ENCODE peak calls at places on chromosomes 4 and X, in five cellular contexts. P is upper lobe of left lung; N is CD8-positive, alpha-beta memory T cell; U is right lobe of liver; D is DND-41. O is an unnamed sample. For H3K4me1 and H3K36me3, the result is how much of the 10 kb centered on the place peaks cover.

GRCh38 chrX:11558972-11559371 is 106.7 kb downstream of the ARHGAP6 start:
- DNase-seq in P (no peak), N (peak), D (peak), U (no peak), O (peak)

GRCh38 chr4:3041192-3042142 is 32.9 kb downstream of the HTT-AS start:
- DNase-seq in D (no peak), U (peak), P (peak), N (peak), O (peak)

GRCh38 chr4:16896871-16897270 is 1.6 kb downstream of the LDB2 start:
- DNase-seq in N (no peak), D (no peak), U (no peak), P (no peak), O (no peak)

GRCh38 chr4:27270435-27270834 is 409.8 kb downstream of the STIM2 start:
- DNase-seq in U (no peak), D (no peak), N (no peak), P (no peak), O (no peak)

GRCh38 chr4:89894654-89895652 is at the start of gene MMRN1:
- DNase-seq in P (no peak), U (no peak), N (peak), D (peak), O (no peak)

GRCh38 chrX:78622834-78623233 is 36.3 kb downstream of the RTL3 start:
- DNase-seq in D (no peak), U (no peak), N (no peak), P (no peak), O (no peak)

GRCh38 chr4:100016191-100016590 is 66.1 kb upstream of the H2AZ1 start:
- DNase-seq in N (no peak), P (no peak), D (no peak), U (no peak), O (no peak)

GRCh38 chrX:69503228-69503834 is 795 bp upstream of the NALF2 start:
- DNase-seq in P (no peak), U (no peak), N (no peak), D (no peak), O (no peak)

GRCh38 chr4:53622739-53623151 is 31.5 kb upstream of the LNX1 start:
- DNase-seq in P (no peak), D (no peak), N (no peak), U (no peak), O (no peak)

GRCh38 chr4:176357359-176358082 is 37.8 kb downstream of the SPCS3 start:
- DNase-seq in U (no peak), N (no peak), P (no peak), D (no peak), O (no peak)

GRCh38 chrX:1167918-1168481 is 44.4 kb downstream of the CRLF2 start:
- DNase-seq in D (no peak), N (no peak), P (no peak), U (no peak), O (no peak)

GRCh38 chr4:19348746-19349145 is 903.0 kb upstream of the SLIT2 start:
- DNase-seq in D (no peak), P (no peak), U (no peak), N (no peak), O (no peak)

GRCh38 chr4:4992833-4993232 is 26.4 kb downstream of the CYTL1 start:
- DNase-seq in P (no peak), N (no peak), D (no peak), U (no peak), O (no peak)

GRCh38 chr4:182338059-182338458 is 94.9 kb downstream of the TENM3 start:
- DNase-seq in D (no peak), P (no peak), N (no peak), U (no peak), O (no peak)

GRCh38 chr4:47933798-47934197 is 19.4 kb upstream of the NFXL1 start:
- DNase-seq in P (no peak), U (no peak), N (peak), D (no peak), O (no peak)

GRCh38 chrX:30488092-30488491 is 89.5 kb downstream of the TASL start:
- DNase-seq in N (no peak), D (no peak), U (no peak), P (no peak), O (no peak)

GRCh38 chrX:154508346-154508745 is 7.7 kb downstream of the FAM3A start:
- DNase-seq in N (no peak), P (no peak), U (no peak), D (no peak), O (no peak)

GRCh38 chr4:187550256-187550950 is 445.2 kb upstream of the ZFP42 start:
- DNase-seq in U (no peak), D (no peak), P (no peak), N (no peak), O (no peak)

GRCh38 chr4:162770761-162771490 is 395.8 kb downstream of the NAF1 start:
- DNase-seq in D (no peak), P (no peak), N (no peak), U (no peak), O (no peak)

GRCh38 chr4:114281561-114281960 is 302.1 kb upstream of the ARSJ start:
- DNase-seq in D (no peak), N (no peak), P (no peak), U (no peak), O (no peak)

GRCh38 chrX:46575991-46576392 is 2.4 kb downstream of the CHST7 start:
- DNase-seq in U (peak), N (no peak), D (no peak), P (peak), O (no peak)

GRCh38 chr4:87679449-87680169 is 29.5 kb downstream of the DMP1 start:
- DNase-seq in N (peak), D (peak), P (peak), U (peak), O (no peak)

GRCh38 chr4:52051615-52052474 is 741 bp downstream of the SPATA18 start:
- DNase-seq in N (no peak), P (peak), D (no peak), U (peak), O (no peak)

GRCh38 chr4:40617903-40618302 is 11.8 kb downstream of the RBM47 start:
- DNase-seq in P (no peak), N (no peak), D (no peak), U (no peak), O (no peak)

GRCh38 chr4:6008092-6008551 is 10.1 kb downstream of the C4orf50 start:
- DNase-seq in U (no peak), N (no peak), P (no peak), D (no peak), O (no peak)

GRCh38 chr4:164959896-164960295 is 17.6 kb downstream of the TRIM61 start:
- DNase-seq in P (no peak), D (no peak), U (no peak), N (no peak), O (no peak)

GRCh38 chr4:121177238-121178137 is 13.4 kb upstream of the TNIP3 start:
- DNase-seq in D (no peak), N (no peak), P (no peak), U (no peak), O (no peak)

GRCh38 chrX:101377542-101377941 is 8.4 kb downstream of the BTK start:
- DNase-seq in N (no peak), D (no peak), U (no peak), P (no peak), O (no peak)
- H3K4me1 ChIP-seq in N (under half), D (under half), U (under half), P (under half), O (under half)

DNA sequence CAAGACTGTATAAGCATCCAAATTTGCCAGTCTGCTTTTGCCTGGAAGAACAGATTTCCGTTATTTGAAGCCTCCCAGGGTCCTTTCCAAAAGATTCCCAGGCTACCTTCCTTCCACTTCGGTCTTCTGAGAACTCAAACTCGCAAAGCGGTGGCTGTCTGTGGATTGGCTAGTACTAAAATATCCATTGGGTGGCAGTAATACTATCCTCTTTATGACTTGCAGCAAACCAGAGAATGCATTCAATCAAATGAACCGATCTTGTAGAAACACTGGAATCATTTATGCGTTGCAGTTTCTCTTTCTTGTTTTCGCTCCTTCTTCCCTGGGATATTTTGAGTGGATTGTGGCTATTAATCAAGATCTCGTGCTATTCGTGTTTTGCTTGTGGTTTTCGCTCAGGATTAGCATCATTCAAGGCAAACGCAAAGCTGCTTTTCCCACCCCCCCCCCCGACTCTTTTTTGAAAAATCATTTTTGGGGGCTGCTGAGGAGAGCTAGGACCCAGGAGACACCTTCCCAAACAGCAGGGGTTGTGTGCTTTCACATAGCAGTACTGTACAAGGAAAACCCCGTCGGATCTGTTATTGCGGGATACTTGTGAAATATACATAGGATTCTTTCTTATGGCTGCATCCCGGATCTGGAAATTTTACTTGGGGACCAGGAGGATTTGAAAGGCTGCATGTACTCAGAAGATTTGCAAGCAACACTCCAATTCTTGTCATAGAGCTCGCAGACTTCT is at the start of gene IL1RAPL1:
- DNase-seq in N (no peak), D (no peak), P (no peak), U (no peak), O (no peak)
- H3K27ac ChIP-seq in N (no peak), D (no peak), P (no peak), U (no peak), O (no peak)

GRCh38 chrX:4655743-4656142 is 942.3 kb upstream of the PRKX start:
- DNase-seq in D (no peak), N (no peak), U (no peak), P (no peak), O (no peak)
- H3K36me3 ChIP-seq in D (under half), N (under half), U (under half), P (under half), O (under half)

DNA sequence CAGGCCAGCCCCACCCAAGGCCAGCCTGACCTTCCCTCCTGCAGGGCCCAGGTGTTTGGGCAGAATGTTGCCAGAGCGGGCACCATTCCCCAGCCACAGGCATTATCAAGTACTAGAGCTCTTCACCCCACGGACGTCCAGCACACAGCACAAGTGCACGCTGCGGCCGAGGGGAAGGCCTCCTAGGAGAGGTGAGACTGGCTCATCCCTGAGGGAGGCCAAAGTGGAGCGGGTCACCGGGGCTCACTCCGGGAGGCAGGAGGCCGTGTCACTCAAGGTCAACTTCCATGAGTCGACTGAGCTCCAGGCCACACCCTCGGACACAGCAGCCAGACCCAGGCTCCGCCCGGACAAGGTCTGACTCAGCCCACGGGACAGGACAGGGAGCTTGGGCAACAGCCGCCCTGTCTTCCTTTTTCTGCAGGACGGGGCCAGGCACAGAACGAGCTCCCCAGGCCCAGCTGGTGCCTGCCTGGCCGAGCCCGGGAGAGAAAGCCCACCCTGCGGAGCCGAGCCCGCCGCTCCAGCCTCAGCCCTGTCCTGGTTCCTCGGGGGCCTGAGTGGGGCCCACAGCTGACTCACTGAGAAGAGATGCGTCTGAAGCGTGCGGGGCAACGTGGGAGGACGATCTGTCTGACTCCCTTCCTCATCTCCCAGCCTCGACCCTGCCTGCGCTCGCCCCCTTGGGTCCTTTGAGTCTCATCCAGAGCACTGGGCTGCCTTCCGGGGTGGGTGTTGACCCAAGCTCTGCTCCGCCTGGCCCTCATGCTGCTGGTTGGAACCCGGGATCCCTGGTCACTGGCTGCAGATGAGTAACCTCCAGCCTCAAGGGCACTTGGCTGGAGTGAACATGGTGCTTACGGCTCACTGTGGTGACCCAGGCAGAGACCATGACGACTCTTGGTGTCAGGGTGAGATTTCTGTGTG is 1.6 kb downstream of the SLC49A3 start:
- DNase-seq in D (no peak), P (peak), U (peak), N (no peak), O (no peak)
- H3K4me1 ChIP-seq in D (under half), P (under half), U (under half), N (under half), O (under half)

DNA sequence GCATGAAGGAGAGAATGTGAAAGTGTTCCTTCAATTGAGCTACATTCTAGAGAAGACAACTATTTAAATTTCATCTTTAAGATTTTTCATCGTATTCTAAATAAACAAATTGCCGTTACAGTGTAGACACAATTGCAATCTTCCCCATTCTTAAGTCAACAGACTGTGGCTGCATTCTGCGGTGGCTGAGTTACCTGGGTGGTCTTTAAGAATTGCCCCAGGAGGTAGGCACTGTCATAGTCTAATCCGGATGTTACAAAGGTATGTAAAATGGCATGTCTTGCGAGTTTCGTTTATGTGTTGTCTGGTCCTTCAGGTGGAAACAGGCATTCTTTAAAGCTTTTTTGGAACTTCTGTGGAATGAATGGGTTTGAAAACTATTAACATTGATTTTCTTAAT is 586.1 kb upstream of the PITX2 start:
- DNase-seq in D (no peak), U (no peak), N (no peak), P (no peak), O (no peak)
- H3K27ac ChIP-seq in D (no peak), U (no peak), N (no peak), P (no peak), O (no peak)

GRCh38 chrX:48899078-48899410 is 1.3 kb downstream of the PQBP1 start:
- DNase-seq in P (no peak), U (no peak), N (no peak), D (no peak), O (no peak)

GRCh38 chrX:48903290-48903689 is 5.6 kb downstream of the PQBP1 start:
- DNase-seq in N (no peak), D (no peak), U (no peak), P (no peak), O (no peak)

GRCh38 chrX:48902776-48903175 is 5.0 kb downstream of the PQBP1 start:
- DNase-seq in P (no peak), D (no peak), N (no peak), U (no peak), O (no peak)

GRCh38 chrX:48902135-48902534 is 4.4 kb downstream of the PQBP1 start:
- DNase-seq in P (no peak), D (no peak), N (no peak), U (no peak), O (no peak)

GRCh38 chrX:48901069-48901468 is 3.3 kb downstream of the PQBP1 start:
- DNase-seq in N (no peak), D (no peak), P (no peak), U (no peak), O (no peak)
- H3K36me3 ChIP-seq in N (under half), D (half or more), P (under half), U (under half), O (under half)

GRCh38 chr4:7208509-7209451 is 16.4 kb downstream of the SORCS2 start:
- DNase-seq in N (no peak), U (no peak), D (no peak), P (no peak), O (no peak)
- H3K4me1 ChIP-seq in N (under half), U (under half), D (under half), P (under half), O (under half)

DNA sequence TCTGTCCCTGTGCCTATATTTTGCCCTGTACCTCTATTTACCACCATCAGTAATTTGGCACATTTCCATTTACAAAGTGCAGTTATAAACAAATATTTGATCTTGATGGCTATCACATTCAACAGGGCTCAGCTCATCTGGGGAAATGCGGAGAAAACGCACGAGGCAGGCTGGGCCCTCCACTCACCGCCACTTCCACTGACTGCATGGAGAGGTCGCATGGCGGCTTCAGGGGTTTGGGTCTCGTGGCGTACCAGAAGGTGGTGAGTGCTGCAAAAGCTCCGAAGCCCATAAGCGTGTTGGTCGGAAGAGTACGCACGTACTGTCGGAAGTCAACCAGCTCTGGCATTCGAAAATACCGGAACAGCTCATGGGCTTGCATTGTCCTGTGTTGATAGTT is 22.6 kb downstream of the ACSL1 start:
- DNase-seq in P (peak), N (no peak), D (no peak), U (no peak), O (no peak)
- H3K27ac ChIP-seq in P (no peak), N (no peak), D (no peak), U (peak), O (no peak)

O was measured in effector memory CD4-positive, alpha-beta T cell.